ENCODE peak calls at places on chromosomes 4 and X, in seven cellular contexts. I is effector memory CD8-positive, alpha-beta T cell; W is choroid plexus epithelial cell; M is AG10803; B is NCI-H1105; D is H54; U is ELR. Z is an unnamed sample.

GRCh38 chr4:33395731-33396485 is 2675.7 kb downstream of the PCDH7 start:
- DNase-seq in I (no peak), W (no peak), M (no peak), B (no peak), D (no peak), U (no peak), Z (peak; percentile 1)

GRCh38 chrX:40012800-40013682 is 84.7 kb downstream of the BCOR start:
- DNase-seq in I (no peak), W (peak; percentile 64), M (peak; percentile 56), B (peak; percentile 51), D (peak; percentile 29), U (peak; percentile 76), Z (peak; percentile 46)

GRCh38 chr4:55912249-55912648 is 36.5 kb upstream of the CEP135 start:
- DNase-seq in I (no peak), W (no peak), M (no peak), B (peak; percentile 7), D (no peak), U (no peak), Z (no peak)

GRCh38 chr4:152947311-152947710 is 11.2 kb downstream of the FHDC1 start:
- DNase-seq in I (no peak), W (no peak), M (no peak), B (no peak), D (no peak), U (no peak), Z (no peak)

GRCh38 chr4:184506527-184507121 is 32.3 kb upstream of the IRF2 start:
- DNase-seq in I (no peak), W (no peak), M (no peak), B (no peak), D (no peak), U (peak; percentile 24), Z (no peak)

GRCh38 chr4:139921551-139922184 is 232.3 kb downstream of the MAML3 start:
- DNase-seq in I (no peak), W (no peak), M (no peak), B (peak; percentile 76), D (no peak), U (no peak), Z (no peak)

GRCh38 chr4:183728223-183729068 is 69.4 kb downstream of the TRAPPC11 start:
- DNase-seq in I (no peak), W (no peak), M (no peak), B (no peak), D (no peak), U (no peak), Z (no peak)

GRCh38 chr4:17347445-17347844 is 164.4 kb downstream of the QDPR start:
- DNase-seq in I (no peak), W (peak; percentile 59), M (peak; percentile 35), B (no peak), D (peak; percentile 3), U (peak; percentile 46), Z (no peak)

GRCh38 chr4:54914781-54915180 is 210.6 kb downstream of the KDR start:
- DNase-seq in I (no peak), W (no peak), M (no peak), B (no peak), D (no peak), U (no peak), Z (no peak)

GRCh38 chr4:7964890-7965662 is 25.4 kb upstream of the AFAP1 start:
- DNase-seq in I (peak; percentile 50), W (peak; percentile 58), M (peak; percentile 53), B (no peak), D (no peak), U (peak; percentile 65), Z (peak; percentile 59)

GRCh38 chr4:40577588-40578253 is 51.9 kb downstream of the RBM47 start:
- DNase-seq in I (no peak), W (no peak), M (no peak), B (no peak), D (no peak), U (no peak), Z (peak; percentile 46)

GRCh38 chr4:1367230-1367935 is 20.4 kb downstream of the UVSSA start:
- DNase-seq in I (no peak), W (no peak), M (no peak), B (no peak), D (no peak), U (no peak), Z (no peak)

GRCh38 chrX:40057405-40057804 is 40.4 kb downstream of the BCOR start:
- DNase-seq in I (no peak), W (no peak), M (no peak), B (no peak), D (no peak), U (no peak), Z (no peak)

GRCh38 chr4:111632752-111633151 is 512.5 kb upstream of the FAM241A start:
- DNase-seq in I (no peak), W (peak; percentile 48), M (peak; percentile 63), B (no peak), D (no peak), U (peak; percentile 60), Z (peak; percentile 26)

GRCh38 chr4:73019462-73020047 is 50.0 kb downstream of the COX18 start:
- DNase-seq in I (no peak), W (peak; percentile 73), M (peak; percentile 51), B (peak; percentile 28), D (no peak), U (peak; percentile 66), Z (peak; percentile 22)

GRCh38 chr4:126604273-126604867 is 1028.4 kb upstream of the INTU start:
- DNase-seq in I (no peak), W (peak; percentile 76), M (peak; percentile 62), B (no peak), D (no peak), U (peak; percentile 61), Z (no peak)

GRCh38 chr4:153522800-153523089 is 56.6 kb downstream of the TMEM131L start:
- DNase-seq in I (peak; percentile 13), W (no peak), M (no peak), B (no peak), D (no peak), U (no peak), Z (no peak)

GRCh38 chr4:123481034-123481433 is 84.4 kb downstream of the SPRY1 start:
- DNase-seq in I (no peak), W (peak; percentile 55), M (peak; percentile 71), B (no peak), D (peak; percentile 37), U (peak; percentile 78), Z (peak; percentile 94)

GRCh38 chrX:110138557-110138956 is 135.6 kb downstream of the TMEM164 start:
- DNase-seq in I (no peak), W (no peak), M (no peak), B (no peak), D (no peak), U (no peak), Z (no peak)

GRCh38 chrX:1391707-1392375 is at the start of gene SLC25A6:
- DNase-seq in I (peak; percentile 100), W (peak; percentile 99), M (peak; percentile 96), B (no peak), D (peak; percentile 80), U (peak; percentile 97), Z (peak; percentile 86)

GRCh38 chrX:41441934-41442823 is 5.0 kb upstream of the NYX start:
- DNase-seq in I (peak; percentile 85), W (peak; percentile 84), M (peak; percentile 90), B (peak; percentile 12), D (no peak), U (peak; percentile 87), Z (peak; percentile 45)

GRCh38 chr4:22850055-22850454 is 157.3 kb downstream of the GBA3 start:
- DNase-seq in I (no peak), W (no peak), M (no peak), B (no peak), D (no peak), U (no peak), Z (no peak)

GRCh38 chrX:44431206-44431605 is 87.7 kb upstream of the EFHC2 start:
- DNase-seq in I (no peak), W (no peak), M (peak; percentile 4), B (no peak), D (peak; percentile 5), U (peak; percentile 59), Z (peak; percentile 41)

GRCh38 chr4:124945422-124945821 is 232.9 kb upstream of the ANKRD50 start:
- DNase-seq in I (no peak), W (peak; percentile 21), M (no peak), B (no peak), D (no peak), U (no peak), Z (no peak)

GRCh38 chr4:38400946-38401345 is 263.1 kb upstream of the KLF3 start:
- DNase-seq in I (no peak), W (no peak), M (peak; percentile 2), B (no peak), D (no peak), U (no peak), Z (peak; percentile 20)

GRCh38 chr4:185775792-185776555 is 36.0 kb downstream of the SORBS2 start:
- DNase-seq in I (no peak), W (no peak), M (peak; percentile 14), B (no peak), D (no peak), U (peak; percentile 49), Z (no peak)